ENCODE peak calls at places on chromosomes 13 and 19, in four cellular contexts. One of them, this sample, is unnamed.

GRCh38 chr13:41054919-41055619 is 6.2 kb upstream of the WBP4 start:
- DNase-seq in GM23338: peak; percentile 57
- DNase-seq in cardiac muscle cell: no peak
- DNase-seq in pancreas: no peak
- DNase-seq in this sample: peak; percentile 60

GRCh38 chr19:43527860-43528622 is 1.0 kb upstream of the ETHE1 start:
- DNase-seq in GM23338: no peak
- DNase-seq in cardiac muscle cell: no peak
- DNase-seq in pancreas: no peak
- DNase-seq in this sample: no peak

GRCh38 chr19:42114412-42114811 is 17.8 kb downstream of the POU2F2 start:
- DNase-seq in GM23338: peak; percentile 51
- DNase-seq in cardiac muscle cell: no peak
- DNase-seq in pancreas: peak; percentile 76
- DNase-seq in this sample: peak; percentile 96

GRCh38 chr19:57106646-57107235 is 13.0 kb upstream of the USP29 start:
- DNase-seq in GM23338: peak; percentile 33
- DNase-seq in cardiac muscle cell: no peak
- DNase-seq in pancreas: no peak
- DNase-seq in this sample: no peak

GRCh38 chr19:47097396-47098217 is 16.0 kb downstream of the ZC3H4 start:
- DNase-seq in GM23338: no peak
- DNase-seq in cardiac muscle cell: no peak
- DNase-seq in pancreas: peak; percentile 48
- DNase-seq in this sample: no peak

GRCh38 chr13:75050419-75051066 is 431.4 kb downstream of the TBC1D4 start:
- DNase-seq in GM23338: no peak
- DNase-seq in cardiac muscle cell: no peak
- DNase-seq in pancreas: no peak
- DNase-seq in this sample: no peak

GRCh38 chr13:109715902-109716301 is 70.5 kb downstream of the IRS2 start:
- DNase-seq in GM23338: no peak
- DNase-seq in cardiac muscle cell: peak; percentile 39
- DNase-seq in pancreas: no peak
- DNase-seq in this sample: no peak

GRCh38 chr13:72164811-72165210 is 297.8 kb upstream of the DACH1 start:
- DNase-seq in GM23338: no peak
- DNase-seq in cardiac muscle cell: no peak
- DNase-seq in pancreas: no peak
- DNase-seq in this sample: no peak

GRCh38 chr13:39635564-39635963 is 19.9 kb upstream of the COG6 start:
- DNase-seq in GM23338: no peak
- DNase-seq in cardiac muscle cell: no peak
- DNase-seq in pancreas: no peak
- DNase-seq in this sample: no peak

GRCh38 chr13:112711528-112712265 is 21.9 kb downstream of the ATP11A start:
- DNase-seq in GM23338: peak; percentile 97
- DNase-seq in cardiac muscle cell: peak; percentile 87
- DNase-seq in pancreas: no peak
- DNase-seq in this sample: no peak

GRCh38 chr13:50690020-50690419 is 153.5 kb downstream of the DLEU7 start:
- DNase-seq in GM23338: no peak
- DNase-seq in cardiac muscle cell: no peak
- DNase-seq in pancreas: no peak
- DNase-seq in this sample: no peak
- H3K4me1 ChIP-seq in GM23338: peaks cover 16% of the 10 kb centered on the region
- H3K4me1 ChIP-seq in cardiac muscle cell: peaks cover 55% of the 10 kb centered on the region
- H3K4me1 ChIP-seq in pancreas: no peaks in the 10 kb centered on the region
- H3K4me1 ChIP-seq in this sample: no peaks in the 10 kb centered on the region

GRCh38 chr19:54448037-54448773 is 794 bp upstream of the LENG8 start:
- DNase-seq in GM23338: peak; percentile 74
- DNase-seq in cardiac muscle cell: peak; percentile 69
- DNase-seq in pancreas: peak; percentile 84
- DNase-seq in this sample: peak; percentile 22

GRCh38 chr19:54451997-54452396 is 3.0 kb downstream of the LENG8 start:
- DNase-seq in GM23338: no peak
- DNase-seq in cardiac muscle cell: no peak
- DNase-seq in pancreas: peak; percentile 87
- DNase-seq in this sample: no peak

GRCh38 chr19:54451331-54451871 is 2.4 kb downstream of the LENG8 start:
- DNase-seq in GM23338: no peak
- DNase-seq in cardiac muscle cell: no peak
- DNase-seq in pancreas: peak; percentile 78
- DNase-seq in this sample: no peak

GRCh38 chr19:54449701-54450069 is 686 bp downstream of the LENG8 start:
- DNase-seq in GM23338: no peak
- DNase-seq in cardiac muscle cell: no peak
- DNase-seq in pancreas: no peak
- DNase-seq in this sample: no peak

GRCh38 chr19:54448774-54449700 is at the start of gene LENG8:
- DNase-seq in GM23338: peak; percentile 95
- DNase-seq in cardiac muscle cell: peak; percentile 97
- DNase-seq in pancreas: peak; percentile 100
- DNase-seq in this sample: peak; percentile 98
- H3K4me1 ChIP-seq in GM23338: peaks cover 9% of the 10 kb centered on the region
- H3K4me1 ChIP-seq in cardiac muscle cell: peaks cover 13% of the 10 kb centered on the region
- H3K4me1 ChIP-seq in pancreas: peaks cover 32% of the 10 kb centered on the region
- H3K4me1 ChIP-seq in this sample: peaks cover 26% of the 10 kb centered on the region

DNA sequence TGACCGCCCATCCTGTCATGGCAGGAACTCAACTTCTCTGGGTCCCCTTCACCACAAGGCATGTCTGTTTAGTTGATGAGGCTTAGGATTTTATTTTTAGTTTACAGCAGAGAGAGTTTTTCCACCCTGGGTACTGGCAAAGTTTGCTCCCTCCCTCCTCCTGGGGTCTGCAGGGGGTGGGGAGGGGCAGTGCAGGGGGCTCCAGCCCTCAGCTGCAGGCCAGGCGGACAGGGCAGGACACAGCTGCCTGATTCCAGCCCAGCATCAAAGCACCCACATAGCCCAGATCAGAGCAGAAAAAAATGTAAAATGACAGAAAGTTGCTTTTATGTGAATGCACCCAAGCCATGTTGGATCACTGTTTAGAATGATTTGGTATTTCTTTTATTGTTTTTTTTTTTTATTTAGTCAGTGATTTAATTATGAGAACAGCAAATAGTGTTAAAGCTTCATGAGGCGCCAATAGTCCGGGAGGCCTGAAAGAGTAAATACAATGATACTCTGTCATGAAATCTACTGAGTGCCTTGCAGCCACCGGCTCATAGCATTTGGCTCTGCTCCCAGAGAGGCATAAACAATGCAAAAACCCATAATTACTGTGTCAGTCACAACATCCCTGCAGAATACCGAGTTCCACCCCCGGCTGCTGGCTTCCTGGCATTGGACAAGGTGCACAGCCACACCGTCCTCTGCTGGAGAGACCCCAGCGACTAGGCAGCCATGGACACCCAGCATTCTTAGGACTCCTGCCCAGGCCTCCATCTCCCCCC is 923.5 kb downstream of the UQCRFS1 start:
- DNase-seq in GM23338: no peak
- DNase-seq in cardiac muscle cell: no peak
- DNase-seq in pancreas: no peak
- DNase-seq in this sample: no peak
- H3K4me1 ChIP-seq in GM23338: peaks cover 41% of the 10 kb centered on the region
- H3K4me1 ChIP-seq in cardiac muscle cell: peaks cover 45% of the 10 kb centered on the region
- H3K4me1 ChIP-seq in pancreas: peaks cover 8% of the 10 kb centered on the region
- H3K4me1 ChIP-seq in this sample: no peaks in the 10 kb centered on the region

GRCh38 chr13:99214232-99214631 is 13.6 kb downstream of the UBAC2 start:
- DNase-seq in GM23338: peak; percentile 24
- DNase-seq in cardiac muscle cell: no peak
- DNase-seq in pancreas: no peak
- DNase-seq in this sample: no peak
- H3K4me1 ChIP-seq in GM23338: peaks cover 17% of the 10 kb centered on the region
- H3K4me1 ChIP-seq in cardiac muscle cell: peaks cover 14% of the 10 kb centered on the region
- H3K4me1 ChIP-seq in pancreas: peaks cover 10% of the 10 kb centered on the region
- H3K4me1 ChIP-seq in this sample: peaks cover 24% of the 10 kb centered on the region

GRCh38 chr19:38529610-38530009 is 88.1 kb downstream of the MAP4K1 start:
- DNase-seq in GM23338: no peak
- DNase-seq in cardiac muscle cell: no peak
- DNase-seq in pancreas: no peak
- DNase-seq in this sample: no peak

GRCh38 chr19:38526430-38526829 is 91.3 kb downstream of the MAP4K1 start:
- DNase-seq in GM23338: no peak
- DNase-seq in cardiac muscle cell: no peak
- DNase-seq in pancreas: no peak
- DNase-seq in this sample: no peak

GRCh38 chr19:38528213-38528755 is 89.5 kb downstream of the MAP4K1 start:
- DNase-seq in GM23338: no peak
- DNase-seq in cardiac muscle cell: no peak
- DNase-seq in pancreas: peak; percentile 43
- DNase-seq in this sample: no peak

GRCh38 chr19:38527466-38528136 is 90.2 kb downstream of the MAP4K1 start:
- DNase-seq in GM23338: peak; percentile 96
- DNase-seq in cardiac muscle cell: no peak
- DNase-seq in pancreas: peak; percentile 46
- DNase-seq in this sample: peak; percentile 41

DNA sequence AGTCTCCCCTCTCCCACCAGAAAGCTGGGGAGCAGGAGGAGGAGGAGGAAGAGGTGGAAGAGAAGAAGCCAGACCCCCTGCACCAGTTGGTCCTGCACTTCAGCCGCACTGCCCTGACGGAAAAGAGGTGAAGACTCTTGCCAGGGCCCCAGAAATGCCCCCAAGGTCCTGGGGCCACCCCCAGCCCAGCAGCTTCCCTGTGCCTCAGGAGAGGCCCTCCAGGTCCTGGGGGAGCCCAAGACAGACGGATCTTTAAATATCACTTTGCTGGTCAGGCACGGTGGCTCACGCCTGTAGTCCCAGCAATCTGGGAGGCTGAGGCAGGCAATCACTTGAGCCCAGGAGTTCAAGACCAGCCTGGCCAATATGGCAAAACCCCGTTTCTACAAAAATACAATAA is 88.8 kb downstream of the MAP4K1 start:
- DNase-seq in GM23338: no peak
- DNase-seq in cardiac muscle cell: no peak
- DNase-seq in pancreas: peak; percentile 30
- DNase-seq in this sample: no peak
- H3K4me1 ChIP-seq in GM23338: no peaks in the 10 kb centered on the region
- H3K4me1 ChIP-seq in cardiac muscle cell: no peaks in the 10 kb centered on the region
- H3K4me1 ChIP-seq in pancreas: no peaks in the 10 kb centered on the region
- H3K4me1 ChIP-seq in this sample: no peaks in the 10 kb centered on the region

GRCh38 chr19:40229484-40229883 is 3.0 kb upstream of the CCNP start:
- DNase-seq in GM23338: no peak
- DNase-seq in cardiac muscle cell: no peak
- DNase-seq in pancreas: no peak
- DNase-seq in this sample: no peak

GRCh38 chr19:40228371-40228770 is 1.9 kb upstream of the CCNP start:
- DNase-seq in GM23338: no peak
- DNase-seq in cardiac muscle cell: no peak
- DNase-seq in pancreas: no peak
- DNase-seq in this sample: no peak

GRCh38 chr19:40231057-40231456 is 4.6 kb upstream of the CCNP start:
- DNase-seq in GM23338: no peak
- DNase-seq in cardiac muscle cell: no peak
- DNase-seq in pancreas: no peak
- DNase-seq in this sample: no peak

GRCh38 chr19:40228863-40229262 is 2.4 kb upstream of the CCNP start:
- DNase-seq in GM23338: no peak
- DNase-seq in cardiac muscle cell: no peak
- DNase-seq in pancreas: no peak
- DNase-seq in this sample: no peak

DNA sequence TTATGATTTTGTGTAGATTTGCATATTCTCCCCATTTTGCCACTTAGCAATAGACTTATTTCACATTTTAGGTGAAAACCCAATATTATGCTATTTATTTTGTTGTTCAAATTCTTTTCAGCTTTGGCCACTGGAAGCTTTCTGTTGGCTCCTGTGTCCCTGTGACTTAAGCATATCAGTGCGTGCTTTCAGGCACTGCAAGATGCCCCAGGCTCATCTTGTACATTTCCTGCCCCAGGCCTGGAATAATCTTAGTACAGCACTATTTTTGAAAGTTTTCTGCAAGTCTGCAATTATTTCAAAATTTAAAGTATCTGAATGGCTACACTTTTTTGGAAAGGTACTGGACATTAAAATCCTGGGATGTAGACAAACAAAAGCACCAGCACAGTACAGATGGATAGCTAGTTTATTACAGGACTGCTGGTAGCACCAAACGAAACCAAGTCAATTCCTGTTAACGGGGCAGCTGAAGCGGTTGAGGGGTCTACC is 3.5 kb upstream of the CCNP start:
- DNase-seq in GM23338: no peak
- DNase-seq in cardiac muscle cell: no peak
- DNase-seq in pancreas: no peak
- DNase-seq in this sample: no peak
- H3K4me1 ChIP-seq in GM23338: peaks cover 31% of the 10 kb centered on the region
- H3K4me1 ChIP-seq in cardiac muscle cell: peaks cover 11% of the 10 kb centered on the region
- H3K4me1 ChIP-seq in pancreas: peaks cover 7% of the 10 kb centered on the region
- H3K4me1 ChIP-seq in this sample: no peaks in the 10 kb centered on the region

GRCh38 chr13:27263438-27263837 is 7.2 kb upstream of the RASL11A start:
- DNase-seq in GM23338: no peak
- DNase-seq in cardiac muscle cell: no peak
- DNase-seq in pancreas: no peak
- DNase-seq in this sample: no peak

GRCh38 chr13:27266937-27267336 is 3.7 kb upstream of the RASL11A start:
- DNase-seq in GM23338: no peak
- DNase-seq in cardiac muscle cell: no peak
- DNase-seq in pancreas: no peak
- DNase-seq in this sample: no peak

GRCh38 chr13:27264648-27265047 is 6.0 kb upstream of the RASL11A start:
- DNase-seq in GM23338: no peak
- DNase-seq in cardiac muscle cell: no peak
- DNase-seq in pancreas: no peak
- DNase-seq in this sample: no peak

GRCh38 chr13:27262546-27262945 is 8.1 kb upstream of the RASL11A start:
- DNase-seq in GM23338: no peak
- DNase-seq in cardiac muscle cell: no peak
- DNase-seq in pancreas: no peak
- DNase-seq in this sample: no peak

GRCh38 chr13:27264181-27264580 is 6.4 kb upstream of the RASL11A start:
- DNase-seq in GM23338: no peak
- DNase-seq in cardiac muscle cell: peak; percentile 30
- DNase-seq in pancreas: no peak
- DNase-seq in this sample: peak; percentile 51
- H3K4me1 ChIP-seq in GM23338: peaks cover 17% of the 10 kb centered on the region
- H3K4me1 ChIP-seq in cardiac muscle cell: no peaks in the 10 kb centered on the region
- H3K4me1 ChIP-seq in pancreas: no peaks in the 10 kb centered on the region
- H3K4me1 ChIP-seq in this sample: peaks cover 36% of the 10 kb centered on the region

DNA sequence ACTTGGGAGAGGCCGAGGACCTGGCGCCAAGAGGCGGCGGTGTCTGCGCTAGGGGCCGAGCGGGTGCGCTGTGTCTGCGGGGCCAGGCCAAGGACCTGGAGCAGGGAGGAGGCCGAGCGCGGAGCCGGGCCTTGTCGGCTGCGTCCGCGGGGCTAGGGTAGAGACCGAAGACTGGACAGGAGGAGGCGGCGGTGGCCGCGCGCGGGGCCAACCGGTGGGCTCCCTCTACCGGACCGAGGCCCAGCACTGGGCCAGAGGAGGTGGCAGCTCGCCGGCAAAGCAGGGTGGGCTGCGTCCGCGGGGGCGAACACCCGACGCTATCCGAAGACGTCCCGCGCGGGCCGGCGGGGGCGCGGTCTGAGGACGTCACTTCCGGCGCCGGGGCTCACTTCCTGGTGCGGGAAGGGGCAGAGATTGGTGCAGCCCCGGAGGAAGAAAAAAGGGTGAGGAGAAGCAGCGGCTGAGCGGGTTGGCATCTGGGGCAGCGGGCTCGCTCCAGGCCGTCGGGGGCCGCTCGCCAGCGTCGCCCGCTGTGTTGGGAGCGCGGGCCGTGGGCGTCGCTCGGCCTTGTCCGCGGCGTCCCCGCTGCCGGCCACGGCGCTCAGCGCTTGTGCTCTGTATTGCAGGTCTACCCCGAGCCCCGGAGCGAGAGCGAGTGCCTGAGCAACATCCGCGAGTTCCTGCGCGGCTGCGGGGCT is 38.3 kb downstream of the ARHGEF7 start:
- DNase-seq in GM23338: peak; percentile 94
- DNase-seq in cardiac muscle cell: peak; percentile 93
- DNase-seq in pancreas: peak; percentile 94
- DNase-seq in this sample: peak; percentile 81
- H3K4me1 ChIP-seq in GM23338: peaks cover 17% of the 10 kb centered on the region
- H3K4me1 ChIP-seq in cardiac muscle cell: peaks cover 17% of the 10 kb centered on the region
- H3K4me1 ChIP-seq in pancreas: peaks cover 17% of the 10 kb centered on the region
- H3K4me1 ChIP-seq in this sample: peaks cover 17% of the 10 kb centered on the region

This sample was measured in OCI-LY7.